ENCODE peak calls at places on chromosomes 4 and X, in seven cellular contexts. V, U, L, H, M, T and E are unnamed samples.

GRCh38 chr4:150149381-150149780 is 71.1 kb downstream of the DCLK2 start:
- DNase-seq in U (no peak), H (no peak), L (no peak), M (no peak), V (no peak), T (no peak), E (no peak)

GRCh38 chr4:5696341-5696740 is 12.0 kb downstream of the EVC2 start:
- DNase-seq in U (no peak), T (no peak), M (no peak), H (no peak), V (no peak), L (no peak), E (no peak)

GRCh38 chr4:3810796-3811485 is 44.8 kb downstream of the ADRA2C start:
- DNase-seq in V (no peak), T (no peak), L (no peak), H (no peak), M (peak; percentile 72), U (no peak), E (no peak)

GRCh38 chr4:52250124-52250523 is 199.0 kb downstream of the SPATA18 start:
- DNase-seq in M (no peak), U (peak; percentile 1), V (no peak), L (no peak), H (no peak), T (no peak), E (no peak)

GRCh38 chr4:87081826-87082225 is 138.6 kb downstream of the KLHL8 start:
- DNase-seq in U (no peak), V (no peak), L (no peak), H (no peak), T (no peak), M (no peak), E (no peak)

GRCh38 chrX:23327104-23327503 is 7.5 kb upstream of the PTCHD1 start:
- DNase-seq in M (no peak), L (no peak), T (peak; percentile 11), V (no peak), U (no peak), H (peak; percentile 28), E (no peak)

GRCh38 chrX:52867610-52868348 is at the start of gene XAGE3:
- DNase-seq in V (no peak), U (no peak), M (no peak), H (no peak), L (no peak), T (no peak), E (no peak)

GRCh38 chr4:61580721-61581377 is 380.7 kb downstream of the ADGRL3 start:
- DNase-seq in U (no peak), H (no peak), M (no peak), L (no peak), V (no peak), T (no peak), E (no peak)

GRCh38 chr4:104967034-104967401 is 179.7 kb upstream of the TET2 start:
- DNase-seq in H (no peak), T (no peak), U (no peak), M (no peak), L (no peak), V (no peak), E (peak; percentile 10)

GRCh38 chr4:147633113-147633512 is 15.9 kb downstream of the TMEM184C start:
- DNase-seq in L (no peak), V (no peak), H (no peak), U (peak; percentile 35), M (no peak), T (no peak), E (no peak)

GRCh38 chr4:142697928-142698327 is 148.2 kb downstream of the INPP4B start:
- DNase-seq in U (no peak), T (no peak), M (no peak), H (no peak), V (no peak), L (no peak), E (no peak)

GRCh38 chrX:18422886-18423285 is 2.5 kb upstream of the CDKL5 start:
- DNase-seq in H (no peak), L (no peak), V (no peak), M (no peak), U (no peak), T (no peak), E (no peak)

GRCh38 chr4:10160280-10160856 is 43.8 kb upstream of the WDR1 start:
- DNase-seq in U (peak; percentile 22), L (no peak), H (peak; percentile 64), M (no peak), V (no peak), T (no peak), E (no peak)

GRCh38 chr4:142419712-142420111 is 426.4 kb downstream of the INPP4B start:
- DNase-seq in L (no peak), V (no peak), T (no peak), U (no peak), M (no peak), H (no peak), E (no peak)

GRCh38 chr4:8818063-8818881 is 53.4 kb downstream of the HMX1 start:
- DNase-seq in H (no peak), L (no peak), M (no peak), U (no peak), V (no peak), T (no peak), E (no peak)

GRCh38 chr4:102585329-102585728 is 84.2 kb downstream of the NFKB1 start:
- DNase-seq in M (no peak), H (no peak), V (no peak), U (no peak), L (peak; percentile 54), T (no peak), E (no peak)

GRCh38 chr4:54657556-54658313 is at the start of gene KIT:
- DNase-seq in M (peak; percentile 84), T (no peak), U (peak; percentile 48), V (peak; percentile 9), H (peak; percentile 93), L (peak; percentile 12), E (no peak)

GRCh38 chrX:70525733-70526132 is 81.1 kb downstream of the DLG3 start:
- DNase-seq in L (no peak), U (no peak), V (no peak), T (no peak), M (no peak), H (no peak), E (peak; percentile 31)

GRCh38 chr4:5082381-5082780 is 31.1 kb downstream of the STK32B start:
- DNase-seq in V (no peak), M (no peak), T (no peak), H (no peak), U (peak; percentile 60), L (no peak), E (no peak)

GRCh38 chr4:75939890-75940691 is 722 bp downstream of the NAAA start:
- DNase-seq in U (peak; percentile 29), M (peak; percentile 93), H (peak; percentile 84), L (peak; percentile 81), V (peak; percentile 62), T (peak; percentile 81), E (no peak)

GRCh38 chr4:10102981-10103330 is 13.6 kb downstream of the WDR1 start:
- DNase-seq in T (no peak), H (no peak), M (no peak), U (no peak), V (no peak), L (no peak), E (no peak)

GRCh38 chrX:19964017-19964710 is 26.7 kb downstream of the BCLAF3 start:
- DNase-seq in T (peak; percentile 26), U (no peak), H (no peak), M (no peak), L (peak; percentile 56), V (no peak), E (no peak)